ENCODE peak calls at places on chromosomes 1 and 21, in nine cellular contexts. L is stimulated activated CD8-positive, alpha-beta memory T cell treated with anti-CD3 and anti-CD28 coated beads, Interleukin-7, amount 100 ng/mL, for 24 hours; G is GM13977; M is amniotic stem cell; Y is stimulated activated CD4-positive, alpha-beta T cell treated with anti-CD3 and anti-CD28 coated beads, Interleukin-4, amount 100 ng/mL, for 4 hours; H is endothelial cell; T is left cardiac atrium; N is hypothalamus; S is NB4. D is an unnamed sample.
A peak's percentile ranks its signal among the peaks of the same experiment; 100 is the strongest.

GRCh38 chr1:156025873-156026272 is 5.1 kb upstream of the SSR2 start:
- DNase-seq in Y (no peak), G (peak; percentile 67), H (peak; percentile 75), M (no peak), T (peak; percentile 37), S (peak; percentile 36), L (peak; percentile 12), N (no peak), D (peak; percentile 51)

GRCh38 chr1:212699104-212699838 is 369 bp downstream of the BATF3 start:
- DNase-seq in G (peak; percentile 72), M (no peak), N (no peak), T (peak; percentile 39), S (peak; percentile 75), H (peak; percentile 62), Y (peak; percentile 35), L (no peak), D (peak; percentile 24)

GRCh38 chr1:209106237-209106741 is 477.2 kb upstream of the CAMK1G start:
- DNase-seq in T (no peak), N (no peak), S (no peak), G (no peak), Y (no peak), H (no peak), M (no peak), L (no peak), D (peak; percentile 84)

GRCh38 chr1:3996846-3997705 is 97.0 kb upstream of the C1orf174 start:
- DNase-seq in L (no peak), H (no peak), S (no peak), G (no peak), N (no peak), T (no peak), M (no peak), Y (no peak), D (no peak)

GRCh38 chr21:41730399-41730798 is 36.5 kb downstream of the RIPK4 start:
- DNase-seq in S (no peak), M (no peak), T (no peak), H (no peak), Y (no peak), L (no peak), N (no peak), G (no peak), D (no peak)

GRCh38 chr21:25838809-25839208 is 104.0 kb downstream of the GABPA start:
- DNase-seq in S (no peak), Y (no peak), T (no peak), N (no peak), L (no peak), G (no peak), M (no peak), H (no peak), D (peak; percentile 60)

GRCh38 chr1:209595599-209595998 is 12.1 kb downstream of the CAMK1G start:
- DNase-seq in G (no peak), Y (no peak), L (no peak), S (no peak), T (no peak), H (no peak), N (no peak), M (no peak), D (no peak)

GRCh38 chr1:6820899-6821298 is 35.6 kb downstream of the CAMTA1 start:
- DNase-seq in H (no peak), S (no peak), G (no peak), Y (no peak), T (no peak), N (no peak), M (no peak), L (no peak), D (no peak)

GRCh38 chr1:246035060-246035531 is 472.0 kb downstream of the SMYD3 start:
- DNase-seq in H (no peak), S (no peak), L (no peak), T (no peak), M (no peak), Y (no peak), N (no peak), G (no peak), D (no peak)

GRCh38 chr1:29474274-29474824 is 238.0 kb downstream of the PTPRU start:
- DNase-seq in H (no peak), G (no peak), N (no peak), L (no peak), S (no peak), M (no peak), Y (no peak), T (no peak), D (no peak)

GRCh38 chr1:44929556-44929955 is 56.8 kb downstream of the EIF2B3 start:
- DNase-seq in S (no peak), L (no peak), G (no peak), H (no peak), N (no peak), Y (no peak), T (no peak), M (no peak), D (peak; percentile 7)

GRCh38 chr1:85894651-85895050 is 186.4 kb upstream of the ZNHIT6 start:
- DNase-seq in H (peak; percentile 39), T (peak; percentile 19), G (peak; percentile 51), L (no peak), S (peak; percentile 35), N (no peak), M (peak; percentile 51), Y (no peak), D (peak; percentile 62)

GRCh38 chr1:107459204-107459904 is 318.5 kb downstream of the NTNG1 start:
- DNase-seq in Y (no peak), G (no peak), S (no peak), T (no peak), L (no peak), M (no peak), H (no peak), N (no peak), D (no peak)

GRCh38 chr1:54714881-54715492 is 674 bp upstream of the TTC4 start:
- DNase-seq in M (no peak), Y (no peak), T (no peak), L (no peak), S (no peak), G (no peak), N (no peak), H (no peak), D (no peak)